ENCODE peak calls at places on chromosomes 5 and 9, in four cellular contexts. H is heart left ventricle, T is HCT116, U is tibial artery. Y is an unnamed sample. For H3K4me1, the result is how much of the 10 kb centered on the place peaks cover.

GRCh38 chr5:179276838-179277395 is 68.3 kb downstream of the ADAMTS2 start:
- DNase-seq in U (no peak), T (no peak), H (peak), Y (peak)

GRCh38 chr9:100058699-100059579 is 39.9 kb downstream of the ERP44 start:
- DNase-seq in U (no peak), T (no peak), H (no peak), Y (no peak)

GRCh38 chr5:115544371-115545064 is at the start of gene FEM1C:
- DNase-seq in H (peak), T (peak), U (peak), Y (peak)

GRCh38 chr5:28542968-28543367 is 1504.6 kb upstream of the CDH9 start:
- DNase-seq in U (no peak), H (no peak), T (no peak), Y (no peak)

GRCh38 chr9:34555435-34556230 is 32.8 kb upstream of the ENHO start:
- DNase-seq in T (no peak), U (no peak), H (no peak), Y (peak)

GRCh38 chr9:106956971-106957370 is 94.0 kb downstream of the ZNF462 start:
- DNase-seq in U (no peak), H (no peak), T (no peak), Y (no peak)

GRCh38 chr5:142569905-142570304 is 116.0 kb downstream of the FGF1 start:
- DNase-seq in U (no peak), H (no peak), T (no peak), Y (no peak)

GRCh38 chr9:1284727-1285126 is 234.6 kb downstream of the DMRT2 start:
- DNase-seq in U (no peak), H (no peak), T (no peak), Y (no peak)

GRCh38 chr5:152542741-152543140 is 137.7 kb upstream of the NMUR2 start:
- DNase-seq in H (no peak), U (no peak), T (no peak), Y (no peak)

GRCh38 chr9:28782630-28783029 is 1209.3 kb upstream of the C9orf72 start:
- DNase-seq in H (no peak), T (no peak), U (no peak), Y (no peak)

GRCh38 chr9:112754578-112754977 is 4.0 kb downstream of the SNX30 start:
- DNase-seq in T (peak), H (no peak), U (no peak), Y (no peak)

GRCh38 chr9:99347556-99347955 is 125.5 kb downstream of the SEC61B start:
- DNase-seq in T (no peak), H (no peak), U (no peak), Y (no peak)

GRCh38 chr5:102857090-102857818 is 102.1 kb downstream of the PAM start:
- DNase-seq in H (peak), U (peak), T (no peak), Y (no peak)

GRCh38 chr5:159777049-159777448 is 139.2 kb upstream of the ADRA1B start:
- DNase-seq in H (no peak), U (no peak), T (no peak), Y (no peak)

GRCh38 chr5:38330207-38330606 is 71.8 kb downstream of the EGFLAM start:
- DNase-seq in U (no peak), H (no peak), T (no peak), Y (no peak)

GRCh38 chr5:91927439-91927838 is 544.3 kb upstream of the ARRDC3 start:
- DNase-seq in T (no peak), H (no peak), U (no peak), Y (no peak)

GRCh38 chr5:111999286-111999685 is 242.3 kb upstream of the NREP start:
- DNase-seq in T (no peak), U (no peak), H (no peak), Y (no peak)

GRCh38 chr5:24141046-24141445 is 503.7 kb downstream of the CDH10 start:
- DNase-seq in H (peak), U (no peak), T (no peak), Y (no peak)

GRCh38 chr9:132171702-132172101 is 9.8 kb downstream of the NTNG2 start:
- DNase-seq in T (no peak), H (no peak), U (no peak), Y (no peak)

GRCh38 chr9:117720555-117720954 is 16.4 kb downstream of the TLR4 start:
- DNase-seq in T (no peak), U (peak), H (peak), Y (peak)

GRCh38 chr9:121929893-121930875 is 162.9 kb downstream of the TTLL11 start:
- DNase-seq in T (peak), H (no peak), U (no peak), Y (no peak)

GRCh38 chr9:5611321-5612186 is 17.4 kb upstream of the RIC1 start:
- DNase-seq in U (no peak), T (no peak), H (no peak), Y (no peak)

GRCh38 chr9:99259231-99259918 is 37.3 kb downstream of the SEC61B start:
- DNase-seq in U (peak), T (no peak), H (peak), Y (peak)

GRCh38 chr5:80555099-80555498 is 15.0 kb downstream of the ANKRD34B start:
- DNase-seq in U (no peak), H (no peak), T (no peak), Y (no peak)

GRCh38 chr9:34179528-34180138 is 790 bp downstream of the UBAP1 start:
- DNase-seq in H (no peak), T (no peak), U (no peak), Y (no peak)

GRCh38 chr9:94084314-94084713 is at the start of gene PTPDC1:
- DNase-seq in H (no peak), U (no peak), T (peak), Y (no peak)

GRCh38 chr5:32776203-32776602 is 65.1 kb downstream of the NPR3 start:
- DNase-seq in T (no peak), H (no peak), U (no peak), Y (no peak)

GRCh38 chr9:78006734-78007133 is 24.9 kb downstream of the GNAQ start:
- DNase-seq in T (no peak), H (no peak), U (no peak), Y (no peak)

GRCh38 chr5:169789417-169789816 is 152.3 kb downstream of the DOCK2 start:
- DNase-seq in U (no peak), T (no peak), H (no peak), Y (no peak)

GRCh38 chr5:39494099-39494498 is 69.3 kb upstream of the DAB2 start:
- DNase-seq in T (no peak), H (no peak), U (no peak), Y (no peak)

GRCh38 chr5:87390576-87391199 is 22.0 kb downstream of the CCNH start:
- DNase-seq in H (no peak), U (no peak), T (no peak), Y (no peak)

GRCh38 chr5:87389635-87390034 is 23.1 kb downstream of the CCNH start:
- DNase-seq in U (no peak), H (no peak), T (no peak), Y (no peak)

GRCh38 chr5:87388129-87388528 is 24.6 kb downstream of the CCNH start:
- DNase-seq in T (no peak), U (no peak), H (no peak), Y (no peak)

GRCh38 chr5:87392170-87392569 is 20.6 kb downstream of the CCNH start:
- DNase-seq in U (no peak), H (no peak), T (no peak), Y (no peak)

DNA sequence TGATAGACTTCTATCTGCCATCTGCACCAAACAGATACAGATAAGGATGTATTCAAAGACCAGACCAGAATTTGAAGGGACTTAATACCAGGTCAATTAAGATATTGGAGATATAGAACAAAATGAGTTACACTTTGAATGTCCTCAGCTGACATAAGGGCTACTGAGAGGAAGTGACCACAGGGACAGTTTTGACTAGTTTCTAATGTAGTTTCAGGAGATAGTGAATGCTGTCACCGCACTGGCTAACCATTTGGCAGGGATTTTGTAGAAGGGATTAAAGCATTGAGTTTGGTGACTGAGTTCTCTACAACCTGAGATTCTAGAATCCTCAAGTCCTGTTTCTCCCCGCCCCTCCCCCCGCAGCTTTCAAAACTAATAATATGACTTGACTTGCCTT is 22.7 kb downstream of the CCNH start:
- DNase-seq in T (no peak), U (no peak), H (no peak), Y (no peak)
- H3K4me1 ChIP-seq in T (under half), U (under half), H (under half), Y (under half)

DNA sequence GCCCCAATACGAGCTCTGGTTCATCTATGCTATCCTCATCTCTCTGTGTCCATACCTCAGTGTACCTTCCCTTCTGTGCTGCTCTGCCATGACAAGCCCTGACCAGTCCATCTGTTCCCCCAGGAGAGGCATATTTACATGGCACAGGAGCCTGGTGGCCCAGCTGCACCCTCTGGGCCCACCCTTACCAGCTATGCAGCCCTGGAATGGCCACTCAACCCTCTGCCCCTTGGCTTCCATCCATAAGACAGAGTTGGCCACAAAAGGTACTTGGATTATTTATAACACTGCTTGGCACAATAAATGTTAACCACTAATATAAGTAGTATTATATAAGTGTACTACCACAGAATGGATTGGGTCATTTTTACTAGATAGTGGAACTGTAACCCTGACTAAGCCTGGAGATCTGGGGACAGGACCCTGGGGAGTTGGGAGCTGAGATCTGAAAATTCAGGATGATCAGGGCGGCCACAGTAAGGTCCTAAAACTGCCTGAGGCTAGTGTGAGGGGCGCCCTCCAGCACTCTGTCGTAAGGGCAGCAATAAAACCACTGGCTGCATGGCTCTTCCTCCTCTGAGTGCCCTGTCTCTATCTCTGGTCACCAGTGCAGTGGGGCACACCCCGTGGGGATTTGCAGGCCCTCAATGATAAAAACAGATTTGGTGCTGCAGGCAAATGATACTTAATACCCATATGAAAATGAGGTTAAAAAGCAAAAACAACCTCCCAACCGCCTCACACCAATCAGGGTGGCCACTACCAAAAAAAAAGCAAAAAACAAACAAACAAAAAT is 65.8 kb downstream of the SEMA4D start:
- DNase-seq in U (no peak), H (no peak), T (no peak), Y (peak)
- H3K4me1 ChIP-seq in U (under half), H (under half), T (half or more), Y (under half)

GRCh38 chr9:109428854-109429253 is 69.3 kb downstream of the PTPN3 start:
- DNase-seq in H (peak), T (no peak), U (no peak), Y (no peak)
- H3K4me1 ChIP-seq in H (under half), T (under half), U (under half), Y (under half)

GRCh38 chr5:16864566-16864965 is 71.5 kb downstream of the MYO10 start:
- DNase-seq in H (no peak), T (no peak), U (no peak), Y (no peak)

GRCh38 chr5:16869821-16870796 is 66.0 kb downstream of the MYO10 start:
- DNase-seq in H (no peak), U (no peak), T (peak), Y (no peak)

GRCh38 chr5:16867585-16867953 is 68.5 kb downstream of the MYO10 start:
- DNase-seq in U (no peak), T (no peak), H (no peak), Y (no peak)

GRCh38 chr5:16866220-16866619 is 69.9 kb downstream of the MYO10 start:
- DNase-seq in U (no peak), T (no peak), H (no peak), Y (no peak)

DNA sequence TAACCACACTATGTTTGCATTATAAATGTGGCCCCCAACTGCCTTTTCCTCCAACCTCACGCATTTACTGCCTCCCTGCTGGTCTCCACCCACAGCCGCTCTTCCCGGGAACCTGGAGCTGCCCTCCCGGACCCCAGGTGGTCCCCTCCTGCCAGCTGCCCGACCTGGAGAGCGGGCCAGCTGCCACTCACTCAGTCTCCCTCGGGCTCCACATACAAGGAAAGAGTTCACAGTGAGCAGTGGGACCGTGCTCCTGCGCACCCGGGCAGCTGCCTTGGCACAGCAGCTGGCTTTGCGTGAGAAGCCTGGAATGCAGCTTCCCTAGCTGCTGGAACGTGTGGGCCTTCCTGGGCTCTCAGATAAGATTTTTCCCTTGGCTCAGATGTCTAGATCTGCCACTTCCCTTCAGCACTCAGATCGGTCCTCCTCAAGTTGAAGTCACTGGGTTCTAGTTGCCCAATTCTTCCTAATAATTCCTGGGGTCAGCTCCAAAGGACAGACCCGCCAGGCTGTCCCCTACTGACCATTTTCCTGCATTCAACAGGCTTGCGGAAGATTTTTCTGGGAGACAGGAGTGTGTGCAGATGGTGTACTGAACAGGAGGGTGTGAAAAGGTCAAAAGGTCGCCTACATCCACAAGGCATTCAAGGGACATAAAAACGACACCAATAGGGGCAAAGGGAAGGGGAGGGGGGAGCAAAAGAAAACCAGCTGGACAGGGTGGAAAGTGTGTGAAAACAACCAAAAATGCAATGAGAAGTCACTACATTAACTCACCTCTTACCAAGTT is 69.1 kb downstream of the MYO10 start:
- DNase-seq in T (no peak), H (no peak), U (peak), Y (peak)
- H3K4me1 ChIP-seq in T (under half), H (under half), U (under half), Y (under half)

GRCh38 chr5:61350535-61350934 is 18.5 kb downstream of the ZSWIM6 start:
- DNase-seq in T (no peak), U (no peak), H (no peak), Y (no peak)

GRCh38 chr5:61348437-61348836 is 16.4 kb downstream of the ZSWIM6 start:
- DNase-seq in U (no peak), T (no peak), H (no peak), Y (no peak)

GRCh38 chr5:61352612-61353156 is 20.6 kb downstream of the ZSWIM6 start:
- DNase-seq in T (no peak), H (no peak), U (no peak), Y (no peak)

GRCh38 chr5:61351733-61352132 is 19.7 kb downstream of the ZSWIM6 start:
- DNase-seq in H (no peak), T (no peak), U (no peak), Y (no peak)

GRCh38 chr5:61349935-61350334 is 17.9 kb downstream of the ZSWIM6 start:
- DNase-seq in U (no peak), T (no peak), H (no peak), Y (no peak)
- H3K4me1 ChIP-seq in U (under half), T (under half), H (under half), Y (under half)

DNA sequence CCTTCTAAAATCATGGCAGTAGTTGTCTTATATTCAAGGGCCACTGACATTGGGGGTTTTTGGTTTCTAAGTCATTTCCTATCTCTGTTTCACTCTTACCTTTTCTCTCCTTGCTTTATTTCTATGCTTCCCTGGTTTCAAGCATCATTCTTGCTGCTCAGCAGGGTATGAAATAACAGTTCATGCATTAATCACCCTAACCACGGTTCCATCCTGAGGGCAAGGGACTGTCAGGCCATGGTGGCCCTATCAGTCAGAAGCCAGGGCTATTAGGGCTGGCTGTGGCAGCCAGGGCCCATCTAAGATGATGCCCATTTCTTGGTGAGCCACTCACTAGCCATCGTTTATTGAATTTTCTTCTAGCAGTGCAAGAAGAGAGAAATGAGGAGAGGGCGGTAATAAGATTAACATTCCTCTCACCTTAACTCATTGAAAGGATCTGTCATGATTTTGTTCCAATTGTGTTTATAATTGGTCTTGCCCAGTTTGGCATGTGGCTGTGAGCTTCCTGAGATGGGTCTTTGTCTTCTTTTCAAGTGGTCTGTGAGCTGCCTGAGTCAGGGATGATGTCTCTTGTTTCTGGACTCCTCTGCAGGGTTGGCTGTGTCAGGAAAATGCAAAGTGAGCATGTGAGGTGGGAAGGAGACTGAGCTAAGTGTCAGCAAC is 45.2 kb downstream of the CYSTM1 start:
- DNase-seq in T (no peak), H (no peak), U (no peak), Y (no peak)
- H3K4me1 ChIP-seq in T (half or more), H (half or more), U (under half), Y (half or more)

Y was measured in kidney.